ENCODE peak calls at places on chromosomes 2 and 18, in nine cellular contexts. E, W, Z, X, N, T, P, U and J are unnamed samples.
A peak's percentile ranks its signal among the peaks of the same experiment; 100 is the strongest.

GRCh38 chr2:72744049-72744448 is 81.8 kb downstream of the EXOC6B start:
- DNase-seq in X (no peak), E (no peak), Z (peak; percentile 44), U (no peak), P (peak; percentile 77), N (no peak), W (no peak), T (no peak), J (no peak)

GRCh38 chr2:47456851-47457250 is 53.9 kb downstream of the MSH2 start:
- DNase-seq in P (no peak), X (no peak), N (no peak), U (no peak), T (no peak), W (no peak), Z (no peak), E (no peak), J (no peak)

GRCh38 chr2:105765415-105766299 is 20.9 kb downstream of the NCK2 start:
- DNase-seq in N (no peak), W (no peak), E (no peak), P (no peak), X (no peak), T (no peak), U (no peak), Z (no peak), J (no peak)

GRCh38 chr18:59402432-59403090 is 43.5 kb upstream of the LMAN1 start:
- DNase-seq in W (peak; percentile 47), P (peak; percentile 72), T (peak; percentile 77), X (peak; percentile 83), U (peak; percentile 65), N (no peak), Z (peak; percentile 69), E (peak; percentile 72), J (peak; percentile 81)

GRCh38 chr2:230423851-230424458 is 8.0 kb downstream of the SP100 start:
- DNase-seq in Z (no peak), N (no peak), P (peak; percentile 75), X (no peak), T (peak; percentile 70), U (no peak), E (peak; percentile 70), W (no peak), J (no peak)

GRCh38 chr2:121919803-121920202 is 164.4 kb downstream of the TSN start:
- DNase-seq in X (no peak), N (no peak), W (no peak), U (no peak), P (no peak), E (no peak), Z (no peak), T (no peak), J (no peak)

GRCh38 chr2:20450201-20451108 is 3.6 kb downstream of the RHOB start:
- DNase-seq in W (no peak), E (no peak), P (peak; percentile 91), T (no peak), X (peak; percentile 54), Z (peak; percentile 98), N (peak; percentile 73), U (peak; percentile 34), J (no peak)

GRCh38 chr2:110714824-110715223 is 17.5 kb upstream of the ACOXL start:
- DNase-seq in E (no peak), Z (peak; percentile 20), N (no peak), T (no peak), P (no peak), W (no peak), X (no peak), U (peak; percentile 56), J (no peak)

GRCh38 chr2:178747767-178748166 is 59.5 kb downstream of the TTN start:
- DNase-seq in U (no peak), P (no peak), N (no peak), X (no peak), W (no peak), Z (no peak), T (no peak), E (no peak), J (no peak)

GRCh38 chr2:172095146-172095904 is 7.4 kb downstream of the DLX2 start:
- DNase-seq in T (no peak), P (peak; percentile 91), U (peak; percentile 61), W (peak; percentile 75), Z (peak; percentile 51), N (peak; percentile 96), X (peak; percentile 88), E (peak; percentile 66), J (peak; percentile 79)

GRCh38 chr2:7333189-7333588 is 416.0 kb downstream of the RNF144A start:
- DNase-seq in U (no peak), N (no peak), X (no peak), E (no peak), Z (no peak), W (no peak), P (no peak), T (no peak), J (no peak)

GRCh38 chr18:69002233-69002632 is 204.4 kb downstream of the CCDC102B start:
- DNase-seq in Z (no peak), X (no peak), N (no peak), W (no peak), U (no peak), E (no peak), P (no peak), T (no peak), J (no peak)

GRCh38 chr2:58133395-58133794 is 86.8 kb downstream of the VRK2 start:
- DNase-seq in U (no peak), T (no peak), N (no peak), X (no peak), W (no peak), P (peak; percentile 48), E (no peak), Z (peak; percentile 43), J (no peak)

GRCh38 chr2:172270278-172271079 is 156.9 kb upstream of the ITGA6 start:
- DNase-seq in E (no peak), W (no peak), P (no peak), U (peak; percentile 75), T (no peak), X (no peak), Z (no peak), N (no peak), J (no peak)

GRCh38 chr2:52269696-52270485 is 1238.0 kb upstream of the NRXN1 start:
- DNase-seq in E (no peak), P (peak; percentile 19), Z (peak; percentile 48), T (no peak), W (no peak), N (no peak), X (no peak), U (no peak), J (no peak)

GRCh38 chr18:79167526-79168190 is 98.5 kb downstream of the ATP9B start:
- DNase-seq in X (no peak), T (no peak), N (no peak), W (no peak), Z (no peak), U (no peak), P (no peak), E (no peak), J (no peak)

GRCh38 chr2:235447210-235447609 is 46.6 kb upstream of the AGAP1 start:
- DNase-seq in N (no peak), P (no peak), T (no peak), X (no peak), Z (no peak), E (no peak), W (no peak), U (no peak), J (no peak)

GRCh38 chr18:62741118-62741566 is 25.8 kb downstream of the PHLPP1 start:
- DNase-seq in W (no peak), U (peak; percentile 66), N (no peak), Z (no peak), P (peak; percentile 26), X (no peak), E (no peak), T (no peak), J (no peak)

GRCh38 chr18:58263733-58264469 is 219.9 kb downstream of the NEDD4L start:
- DNase-seq in X (no peak), Z (no peak), N (no peak), W (no peak), T (no peak), E (no peak), U (no peak), P (no peak), J (no peak)

GRCh38 chr18:75405341-75405740 is 22.2 kb downstream of the SMIM21 start:
- DNase-seq in W (no peak), P (peak; percentile 4), N (no peak), T (no peak), X (no peak), Z (no peak), E (no peak), U (no peak), J (no peak)

GRCh38 chr18:75407468-75408437 is 19.8 kb downstream of the SMIM21 start:
- DNase-seq in Z (peak; percentile 36), E (no peak), T (no peak), N (no peak), W (no peak), P (peak; percentile 65), X (no peak), U (no peak), J (no peak)

GRCh38 chr18:75410611-75411010 is 16.9 kb downstream of the SMIM21 start:
- DNase-seq in U (no peak), X (no peak), E (no peak), Z (no peak), N (no peak), P (no peak), T (no peak), W (no peak), J (no peak)

GRCh38 chr18:75408554-75409506 is 18.7 kb downstream of the SMIM21 start:
- DNase-seq in T (no peak), P (peak; percentile 94), N (peak; percentile 71), E (no peak), Z (peak; percentile 97), U (no peak), X (no peak), W (no peak), J (no peak)

GRCh38 chr18:75406491-75407445 is 20.7 kb downstream of the SMIM21 start:
- DNase-seq in W (no peak), U (no peak), Z (no peak), X (no peak), P (peak; percentile 51), T (no peak), N (no peak), E (no peak), J (no peak)
- TF ChIP-seq CTCF in W (no peak), U (no peak), Z (no peak), X (no peak), P (no peak), T (no peak), N (no peak), E (no peak), J (no peak)

GRCh38 chr2:68359889-68360288 is 5.2 kb upstream of the PLEK start:
- DNase-seq in E (no peak), W (no peak), N (no peak), U (no peak), P (no peak), Z (no peak), T (no peak), X (no peak), J (no peak)
- TF ChIP-seq CTCF in E (no peak), W (peak; percentile 44), N (no peak), U (no peak), P (peak; percentile 26), Z (peak; percentile 8), T (no peak), X (no peak), J (no peak)

GRCh38 chr2:237624565-237624964 is 2.8 kb upstream of the LRRFIP1 start:
- DNase-seq in T (peak; percentile 30), Z (no peak), N (no peak), U (no peak), E (no peak), P (no peak), X (no peak), W (no peak), J (no peak)
- TF ChIP-seq CTCF in T (no peak), Z (no peak), N (no peak), U (no peak), E (no peak), P (no peak), X (no peak), W (peak; percentile 34), J (no peak)

GRCh38 chr2:50872543-50872942 is 159.4 kb downstream of the NRXN1 start:
- DNase-seq in Z (no peak), X (no peak), W (no peak), N (no peak), T (no peak), P (no peak), U (no peak), E (no peak), J (no peak)
- TF ChIP-seq CTCF in Z (no peak), X (no peak), W (no peak), N (no peak), T (no peak), P (no peak), U (no peak), E (no peak), J (no peak)